ENCODE peak calls at places on chromosomes 12 and 14, in four cellular contexts. B, Y, F and Q are unnamed samples.
A peak's percentile ranks its signal among the peaks of the same experiment; 100 is the strongest.

GRCh38 chr12:56267443-56268071 is 815 bp downstream of the COQ10A start:
- DNase-seq in B (peak; percentile 7), F (no peak), Y (peak; percentile 57), Q (no peak)

GRCh38 chr14:28695109-28695508 is 71.5 kb upstream of the FOXG1 start:
- DNase-seq in B (no peak), F (no peak), Y (no peak), Q (no peak)

GRCh38 chr14:101716077-101716950 is 45.2 kb upstream of the PPP2R5C start:
- DNase-seq in Y (no peak), B (no peak), F (no peak), Q (no peak)

GRCh38 chr14:105856676-105857222 is 330.4 kb downstream of the TMEM121 start:
- DNase-seq in Y (no peak), B (no peak), F (no peak), Q (no peak)

GRCh38 chr14:75254901-75255300 is 23.7 kb upstream of the FOS start:
- DNase-seq in Y (peak; percentile 11), F (no peak), B (no peak), Q (no peak)

GRCh38 chr12:17266856-17267255 is 660.9 kb upstream of the LMO3 start:
- DNase-seq in B (no peak), F (no peak), Y (no peak), Q (no peak)

GRCh38 chr14:37037636-37038387 is 134.6 kb downstream of the SLC25A21 start:
- DNase-seq in F (no peak), B (peak; percentile 5), Y (no peak), Q (no peak)

GRCh38 chr14:99273025-99273723 is 1.2 kb upstream of the BCL11B start:
- DNase-seq in Y (peak; percentile 68), B (peak; percentile 18), F (peak; percentile 9), Q (peak; percentile 21)

GRCh38 chr12:29389295-29389919 is 8.4 kb upstream of the ERGIC2 start:
- DNase-seq in B (no peak), Y (no peak), F (no peak), Q (no peak)

GRCh38 chr12:95637471-95638155 is 86.3 kb upstream of the USP44 start:
- DNase-seq in B (peak; percentile 72), F (peak; percentile 100), Y (no peak), Q (no peak)

DNA sequence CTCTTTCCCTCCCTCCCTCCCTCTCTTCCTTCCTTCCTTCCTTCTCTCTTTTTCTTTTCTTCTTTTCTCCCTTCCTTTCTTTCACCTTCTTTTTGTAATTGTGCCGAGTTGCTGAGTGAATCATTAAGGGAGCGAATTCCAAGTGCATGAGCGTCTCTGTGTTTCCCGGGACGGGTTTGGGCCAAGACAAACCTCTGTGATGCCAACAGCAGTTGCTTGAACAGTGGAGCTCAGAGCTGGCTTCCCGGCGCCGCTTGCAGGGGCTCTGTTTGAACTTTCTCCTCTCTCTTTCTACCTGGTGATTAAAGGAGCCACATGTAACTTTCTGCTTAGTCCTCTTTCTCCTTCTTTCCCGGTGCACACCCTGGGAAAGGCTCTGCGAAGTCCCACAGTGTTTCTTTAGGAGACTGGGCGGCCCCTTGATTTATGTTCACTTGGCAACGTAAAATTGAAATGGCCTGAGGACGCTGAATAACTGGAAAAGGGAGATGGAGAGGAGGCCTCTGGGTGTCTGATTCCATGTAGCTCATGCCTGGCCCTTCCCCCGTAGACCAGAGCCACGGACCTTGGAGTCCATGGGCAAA is 33.7 kb upstream of the MAP1LC3B2 start:
- DNase-seq in B (peak; percentile 96), Y (no peak), F (peak; percentile 74), Q (no peak)
- H3K4me3 ChIP-seq in B (peak overlapping the region; percentile 61), Y (no peak overlapping the region), F (no peak overlapping the region), Q (no peak overlapping the region)

DNA sequence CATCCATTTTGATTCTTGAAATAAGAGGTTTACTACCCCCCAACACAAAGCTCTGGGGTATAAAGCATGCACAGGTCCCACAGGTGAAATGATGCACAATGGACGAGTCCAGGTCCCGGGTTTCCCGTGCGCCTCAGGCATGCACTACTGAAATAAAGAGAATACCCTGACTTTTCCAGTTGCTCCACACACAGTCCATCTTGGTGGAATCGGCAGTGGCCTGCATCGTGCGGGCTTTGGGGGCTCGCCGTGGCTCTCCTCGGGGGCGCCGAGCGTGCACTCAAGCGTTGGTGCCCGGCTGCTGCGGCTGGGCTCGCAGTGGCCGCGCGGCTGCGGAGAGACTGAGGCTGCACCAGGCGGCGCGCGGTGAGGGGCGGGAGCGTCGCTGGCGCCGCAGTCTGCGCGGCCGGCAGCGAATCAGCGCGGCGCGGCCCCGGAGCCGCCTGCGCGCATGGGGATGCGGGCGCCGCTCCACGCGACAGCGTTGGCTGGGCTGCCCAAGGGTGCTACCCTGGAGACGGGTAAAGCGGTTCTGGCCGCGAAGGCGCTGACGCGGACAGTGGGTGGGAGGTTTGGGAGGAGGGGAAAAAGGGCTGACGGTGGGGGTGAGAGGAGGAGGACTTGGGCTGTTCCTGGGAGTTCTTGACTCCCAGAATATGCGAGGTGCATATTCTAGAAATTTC is 53.8 kb upstream of the CCDC175 start:
- DNase-seq in F (no peak), B (peak; percentile 30), Y (peak; percentile 82), Q (no peak)
- H3K4me3 ChIP-seq in F (no peak overlapping the region), B (peak overlapping the region; percentile 60), Y (peak overlapping the region; percentile 82), Q (no peak overlapping the region)

GRCh38 chr14:60724080-60724618 is at the start of gene SIX4:
- DNase-seq in Y (peak; percentile 92), F (peak; percentile 85), B (peak; percentile 93), Q (peak; percentile 88)
- H3K4me3 ChIP-seq in Y (peak within 1 kb of the TSS; percentile 67), F (peak within 1 kb of the TSS; percentile 81), B (peak within 1 kb of the TSS; percentile 83), Q (peak within 1 kb of the TSS; percentile 76)

DNA sequence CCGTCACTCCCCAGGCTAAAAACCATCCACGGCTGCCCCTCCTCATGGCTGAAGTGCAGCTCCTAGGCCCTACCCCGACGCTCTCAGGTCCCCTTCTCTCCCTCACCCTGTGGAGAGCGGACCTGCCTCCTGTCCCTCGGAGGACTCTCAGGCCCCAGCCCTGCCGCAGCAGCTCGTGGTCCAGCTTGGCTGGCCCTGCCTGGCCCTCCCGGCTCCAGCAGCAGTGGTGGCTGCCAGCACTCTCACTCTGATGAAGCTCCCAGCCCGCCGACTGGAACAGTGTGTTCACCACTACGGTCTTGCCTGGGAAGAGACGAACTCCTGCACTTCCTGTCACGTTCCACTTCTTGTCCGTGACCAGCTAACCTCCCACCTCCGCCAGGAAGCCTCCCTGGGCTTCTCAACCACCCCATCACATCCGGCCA is 11.1 kb downstream of the BAG5 start:
- DNase-seq in Y (no peak), B (peak; percentile 70), F (no peak), Q (no peak)
- H3K4me3 ChIP-seq in Y (no peak overlapping the region), B (peak overlapping the region; percentile 9), F (no peak overlapping the region), Q (no peak overlapping the region)

DNA sequence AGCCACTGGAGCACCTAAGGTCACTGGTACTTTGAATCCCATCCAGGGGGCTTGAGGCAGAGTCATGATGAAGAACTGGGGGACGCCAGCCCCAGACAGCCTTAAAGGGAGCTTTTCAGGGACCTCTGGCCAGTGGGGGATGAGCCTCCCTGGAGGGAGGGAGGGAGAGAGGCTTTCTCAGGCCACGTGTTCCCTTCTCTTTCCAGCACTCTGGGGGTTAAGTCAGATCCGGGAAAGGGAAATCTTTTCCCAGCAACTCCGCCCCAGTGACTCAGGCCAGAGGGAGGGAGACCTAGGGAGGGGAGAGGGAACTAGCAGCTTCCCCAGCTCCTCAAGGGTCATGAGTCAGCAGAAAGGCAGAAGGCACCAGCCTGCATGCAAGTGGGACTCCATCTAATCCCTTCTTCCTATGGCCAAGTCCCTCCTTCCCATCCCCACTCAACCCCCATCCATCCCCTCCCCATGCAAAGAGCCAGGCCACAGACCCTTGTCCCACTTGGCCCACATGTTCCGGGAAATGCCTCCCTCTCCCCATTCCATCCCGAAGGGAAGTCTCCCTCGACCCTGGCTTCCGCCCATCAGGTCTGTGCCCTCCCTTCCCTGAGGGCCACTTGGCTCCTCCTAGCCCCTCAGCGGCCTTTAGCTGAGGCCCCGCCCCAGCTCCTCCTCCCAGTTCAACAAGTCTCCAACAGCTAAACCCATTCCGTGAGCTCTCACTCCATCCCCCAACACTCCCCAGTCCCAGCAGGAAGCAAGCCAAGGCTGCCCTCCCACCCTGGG is 5.6 kb downstream of the TNFRSF1A start:
- DNase-seq in F (peak; percentile 99), Y (peak; percentile 96), B (peak; percentile 100), Q (peak; percentile 97)
- H3K4me3 ChIP-seq in F (no peak overlapping the region), Y (peak overlapping the region; percentile 37), B (peak overlapping the region; percentile 98), Q (peak overlapping the region; percentile 28)